ENCODE peak calls at places on chromosomes 7 and 10, in four cellular contexts. I is HEK293T, R is glutamatergic neuron, T is AG09319. J is an unnamed sample.

GRCh38 chr7:108012499-108013430 is 9.8 kb upstream of the LAMB1 start:
- DNase-seq in I (no peak), R (no peak), T (no peak), J (no peak)

GRCh38 chr10:97333351-97333600 is 1.3 kb downstream of the FRAT2 start:
- DNase-seq in I (peak; percentile 42), R (no peak), T (no peak), J (no peak)

GRCh38 chr10:14474656-14475055 is 143.9 kb upstream of the FRMD4A start:
- DNase-seq in I (no peak), R (no peak), T (no peak), J (no peak)

GRCh38 chr10:50216894-50217293 is 34.4 kb downstream of the ASAH2 start:
- DNase-seq in I (no peak), R (no peak), T (no peak), J (no peak)

GRCh38 chr7:150753826-150754603 is 16.8 kb downstream of the GIMAP5 start:
- DNase-seq in I (peak; percentile 50), R (no peak), T (no peak), J (no peak)

GRCh38 chr10:128859738-128860386 is 607.2 kb upstream of the MGMT start:
- DNase-seq in I (peak; percentile 44), R (no peak), T (no peak), J (no peak)

GRCh38 chr10:45064998-45065397 is 64.3 kb downstream of the ZNF22 start:
- DNase-seq in I (no peak), R (no peak), T (no peak), J (no peak)

GRCh38 chr10:34584164-34584563 is 230.9 kb downstream of the PARD3 start:
- DNase-seq in I (no peak), R (no peak), T (peak; percentile 73), J (no peak)

GRCh38 chr10:1089017-1089689 is 33.0 kb downstream of the WDR37 start:
- DNase-seq in I (no peak), R (no peak), T (no peak), J (no peak)

GRCh38 chr10:3785849-3786290 is 861 bp upstream of the KLF6 start:
- DNase-seq in I (no peak), R (peak; percentile 63), T (no peak), J (no peak)

GRCh38 chr7:100680589-100681271 is 7.2 kb downstream of the GNB2 start:
- DNase-seq in I (no peak), R (no peak), T (no peak), J (no peak)

GRCh38 chr10:3828404-3829192 is 43.6 kb upstream of the KLF6 start:
- DNase-seq in I (no peak), R (no peak), T (no peak), J (no peak)

GRCh38 chr7:55109384-55110167 is 90.8 kb downstream of the EGFR start:
- DNase-seq in I (no peak), R (no peak), T (no peak), J (no peak)

GRCh38 chr10:102468683-102469082 is 17.3 kb upstream of the C10orf95 start:
- DNase-seq in I (no peak), R (no peak), T (no peak), J (no peak)

GRCh38 chr10:131043039-131043691 is 268.4 kb downstream of the TCERG1L start:
- DNase-seq in I (no peak), R (no peak), T (no peak), J (peak; percentile 31)

GRCh38 chr10:97010695-97011206 is 175.0 kb downstream of the SLIT1 start:
- DNase-seq in I (no peak), R (no peak), T (no peak), J (no peak)

GRCh38 chr7:105693576-105693975 is 112.3 kb upstream of the EFCAB10 start:
- DNase-seq in I (no peak), R (no peak), T (no peak), J (no peak)

GRCh38 chr7:158266817-158267736 is 320.5 kb downstream of the PTPRN2 start:
- DNase-seq in I (no peak), R (peak; percentile 13), T (no peak), J (peak; percentile 47)

GRCh38 chr7:46291064-46291463 is 370.0 kb upstream of the IGFBP3 start:
- DNase-seq in I (no peak), R (no peak), T (no peak), J (no peak)